ENCODE peak calls at places on chromosomes 4 and X, in five cellular contexts. One of them, this sample, is unnamed.

GRCh38 chr4:173506780-173507211 is 23.2 kb downstream of the HAND2 start:
- DNase-seq in AG09309: no peak
- DNase-seq in fibroblast of villous mesenchyme: no peak
- DNase-seq in WERI-Rb-1: peak
- DNase-seq in kidney epithelial cell: no peak
- DNase-seq in this sample: peak

GRCh38 chrX:15206306-15206705 is 63.6 kb downstream of the ASB9 start:
- DNase-seq in WERI-Rb-1: no peak
- DNase-seq in fibroblast of villous mesenchyme: no peak
- DNase-seq in kidney epithelial cell: no peak
- DNase-seq in AG09309: no peak
- DNase-seq in this sample: no peak

GRCh38 chr4:101367201-101367600 is 19.9 kb upstream of the PPP3CA start:
- DNase-seq in WERI-Rb-1: no peak
- DNase-seq in kidney epithelial cell: peak
- DNase-seq in AG09309: peak
- DNase-seq in fibroblast of villous mesenchyme: peak
- DNase-seq in this sample: no peak

GRCh38 chr4:67131224-67131623 is 414.1 kb downstream of the CENPC start:
- DNase-seq in fibroblast of villous mesenchyme: no peak
- DNase-seq in AG09309: no peak
- DNase-seq in kidney epithelial cell: no peak
- DNase-seq in WERI-Rb-1: no peak
- DNase-seq in this sample: no peak

GRCh38 chr4:4843651-4844291 is 15.7 kb upstream of the MSX1 start:
- DNase-seq in kidney epithelial cell: no peak
- DNase-seq in WERI-Rb-1: no peak
- DNase-seq in fibroblast of villous mesenchyme: no peak
- DNase-seq in AG09309: no peak
- DNase-seq in this sample: no peak

GRCh38 chr4:116942315-116942714 is 143.1 kb downstream of the TRAM1L1 start:
- DNase-seq in fibroblast of villous mesenchyme: no peak
- DNase-seq in AG09309: no peak
- DNase-seq in kidney epithelial cell: no peak
- DNase-seq in WERI-Rb-1: no peak
- DNase-seq in this sample: no peak

GRCh38 chrX:989959-990510 is 222.4 kb downstream of the CRLF2 start:
- DNase-seq in WERI-Rb-1: peak
- DNase-seq in fibroblast of villous mesenchyme: peak
- DNase-seq in AG09309: peak
- DNase-seq in kidney epithelial cell: peak
- DNase-seq in this sample: peak

GRCh38 chrX:97290199-97290598 is 406.5 kb downstream of the RPA4 start:
- DNase-seq in AG09309: no peak
- DNase-seq in kidney epithelial cell: no peak
- DNase-seq in WERI-Rb-1: no peak
- DNase-seq in fibroblast of villous mesenchyme: no peak
- DNase-seq in this sample: no peak

GRCh38 chrX:47264507-47265173 is 31.8 kb downstream of the USP11 start:
- DNase-seq in fibroblast of villous mesenchyme: peak
- DNase-seq in AG09309: no peak
- DNase-seq in kidney epithelial cell: peak
- DNase-seq in WERI-Rb-1: no peak
- DNase-seq in this sample: no peak

GRCh38 chrX:41781500-41781899 is 57.5 kb downstream of the GPR82 start:
- DNase-seq in WERI-Rb-1: peak
- DNase-seq in AG09309: no peak
- DNase-seq in kidney epithelial cell: no peak
- DNase-seq in fibroblast of villous mesenchyme: peak
- DNase-seq in this sample: no peak

GRCh38 chrX:39445336-39445735 is 644.1 kb downstream of the MID1IP1 start:
- DNase-seq in kidney epithelial cell: no peak
- DNase-seq in AG09309: no peak
- DNase-seq in WERI-Rb-1: peak
- DNase-seq in fibroblast of villous mesenchyme: no peak
- DNase-seq in this sample: peak

GRCh38 chr4:143768007-143768591 is 67.6 kb upstream of the FREM3 start:
- DNase-seq in fibroblast of villous mesenchyme: no peak
- DNase-seq in kidney epithelial cell: no peak
- DNase-seq in WERI-Rb-1: no peak
- DNase-seq in AG09309: no peak
- DNase-seq in this sample: no peak
- TF ChIP-seq CTCF in fibroblast of villous mesenchyme: no peak
- TF ChIP-seq CTCF in kidney epithelial cell: no peak
- TF ChIP-seq CTCF in WERI-Rb-1: no peak
- TF ChIP-seq CTCF in AG09309: no peak
- TF ChIP-seq CTCF in this sample: no peak

GRCh38 chrX:10984213-10984612 is 126.9 kb upstream of the HCCS start:
- DNase-seq in WERI-Rb-1: no peak
- DNase-seq in AG09309: no peak
- DNase-seq in kidney epithelial cell: no peak
- DNase-seq in fibroblast of villous mesenchyme: no peak
- DNase-seq in this sample: no peak
- TF ChIP-seq CTCF in WERI-Rb-1: no peak
- TF ChIP-seq CTCF in AG09309: no peak
- TF ChIP-seq CTCF in kidney epithelial cell: no peak
- TF ChIP-seq CTCF in fibroblast of villous mesenchyme: no peak
- TF ChIP-seq CTCF in this sample: no peak

GRCh38 chr4:183078634-183079033 is 20.4 kb upstream of the WWC2 start:
- DNase-seq in fibroblast of villous mesenchyme: no peak
- DNase-seq in WERI-Rb-1: no peak
- DNase-seq in kidney epithelial cell: no peak
- DNase-seq in AG09309: no peak
- DNase-seq in this sample: no peak

GRCh38 chr4:183072181-183072580 is 26.9 kb upstream of the WWC2 start:
- DNase-seq in fibroblast of villous mesenchyme: no peak
- DNase-seq in WERI-Rb-1: no peak
- DNase-seq in kidney epithelial cell: no peak
- DNase-seq in AG09309: no peak
- DNase-seq in this sample: no peak

GRCh38 chr4:183074288-183074990 is 24.6 kb upstream of the WWC2 start:
- DNase-seq in fibroblast of villous mesenchyme: no peak
- DNase-seq in kidney epithelial cell: no peak
- DNase-seq in WERI-Rb-1: no peak
- DNase-seq in AG09309: no peak
- DNase-seq in this sample: no peak

GRCh38 chr4:183071222-183071621 is 27.8 kb upstream of the WWC2 start:
- DNase-seq in kidney epithelial cell: no peak
- DNase-seq in WERI-Rb-1: no peak
- DNase-seq in AG09309: no peak
- DNase-seq in fibroblast of villous mesenchyme: no peak
- DNase-seq in this sample: no peak

DNA sequence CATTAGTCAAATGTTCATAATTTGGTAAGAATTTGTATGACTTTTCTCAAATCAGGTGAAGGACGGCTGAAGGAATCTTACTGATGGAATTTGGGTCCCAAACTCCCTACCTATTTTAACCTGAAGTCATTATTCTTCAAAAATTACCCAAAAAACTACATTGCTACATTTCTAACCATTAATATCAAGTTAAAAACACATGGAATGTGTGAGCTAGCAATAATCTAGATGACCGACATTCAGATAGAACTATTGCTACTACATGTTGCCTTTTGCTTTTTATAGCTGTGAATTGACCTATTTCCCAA is 25.3 kb upstream of the WWC2 start:
- DNase-seq in AG09309: no peak
- DNase-seq in fibroblast of villous mesenchyme: no peak
- DNase-seq in kidney epithelial cell: no peak
- DNase-seq in WERI-Rb-1: no peak
- DNase-seq in this sample: no peak
- TF ChIP-seq CTCF in AG09309: no peak
- TF ChIP-seq CTCF in fibroblast of villous mesenchyme: no peak
- TF ChIP-seq CTCF in kidney epithelial cell: no peak
- TF ChIP-seq CTCF in WERI-Rb-1: no peak
- TF ChIP-seq CTCF in this sample: peak

GRCh38 chr4:88706574-88706973 is 8.9 kb upstream of the NAP1L5 start:
- DNase-seq in fibroblast of villous mesenchyme: peak
- DNase-seq in WERI-Rb-1: peak
- DNase-seq in AG09309: peak
- DNase-seq in kidney epithelial cell: no peak
- DNase-seq in this sample: peak
- TF ChIP-seq CTCF in fibroblast of villous mesenchyme: peak
- TF ChIP-seq CTCF in WERI-Rb-1: peak
- TF ChIP-seq CTCF in AG09309: peak
- TF ChIP-seq CTCF in kidney epithelial cell: peak
- TF ChIP-seq CTCF in this sample: peak